ENCODE peak calls at places on chromosomes 4 and X, in four cellular contexts. One of them, this sample, is unnamed.
A peak's percentile ranks its signal among the peaks of the same experiment; 100 is the strongest.

GRCh38 chrX:138485767-138486166 is 225.8 kb downstream of the FGF13 start:
- DNase-seq in sigmoid colon: no peak
- DNase-seq in OCI-LY7: no peak
- DNase-seq in mammary epithelial cell: no peak
- DNase-seq in this sample: no peak

GRCh38 chrX:9515464-9515863 is 50.6 kb downstream of the TBL1X start:
- DNase-seq in sigmoid colon: no peak
- DNase-seq in OCI-LY7: no peak
- DNase-seq in mammary epithelial cell: no peak
- DNase-seq in this sample: no peak

GRCh38 chr4:183729430-183730328 is 70.6 kb downstream of the TRAPPC11 start:
- DNase-seq in sigmoid colon: no peak
- DNase-seq in OCI-LY7: no peak
- DNase-seq in mammary epithelial cell: peak; percentile 97
- DNase-seq in this sample: peak; percentile 79

GRCh38 chr4:3652586-3652985 is 113.6 kb upstream of the ADRA2C start:
- DNase-seq in sigmoid colon: no peak
- DNase-seq in OCI-LY7: no peak
- DNase-seq in mammary epithelial cell: no peak
- DNase-seq in this sample: no peak

GRCh38 chrX:106894392-106894909 is 8.7 kb downstream of the RIPPLY1 start:
- DNase-seq in sigmoid colon: peak; percentile 78
- DNase-seq in OCI-LY7: peak; percentile 43
- DNase-seq in mammary epithelial cell: peak; percentile 63
- DNase-seq in this sample: no peak

GRCh38 chr4:151629097-151629783 is 131.6 kb downstream of the GATB start:
- DNase-seq in sigmoid colon: no peak
- DNase-seq in OCI-LY7: no peak
- DNase-seq in mammary epithelial cell: no peak
- DNase-seq in this sample: no peak

GRCh38 chr4:73979407-73979806 is 2.4 kb downstream of the PF4 start:
- DNase-seq in sigmoid colon: no peak
- DNase-seq in OCI-LY7: no peak
- DNase-seq in mammary epithelial cell: no peak
- DNase-seq in this sample: no peak

GRCh38 chrX:39675619-39676018 is 422.1 kb downstream of the BCOR start:
- DNase-seq in sigmoid colon: peak; percentile 91
- DNase-seq in OCI-LY7: no peak
- DNase-seq in mammary epithelial cell: peak; percentile 3
- DNase-seq in this sample: no peak

GRCh38 chrX:8036914-8037313 is 109.7 kb upstream of the PNPLA4 start:
- DNase-seq in sigmoid colon: no peak
- DNase-seq in OCI-LY7: no peak
- DNase-seq in mammary epithelial cell: no peak
- DNase-seq in this sample: no peak

GRCh38 chr4:13481569-13481968 is 2.6 kb downstream of the RAB28 start:
- DNase-seq in sigmoid colon: no peak
- DNase-seq in OCI-LY7: no peak
- DNase-seq in mammary epithelial cell: peak; percentile 58
- DNase-seq in this sample: no peak

GRCh38 chr4:73308286-73308685 is 49.7 kb upstream of the ANKRD17 start:
- DNase-seq in sigmoid colon: no peak
- DNase-seq in OCI-LY7: peak; percentile 34
- DNase-seq in mammary epithelial cell: peak; percentile 15
- DNase-seq in this sample: no peak

GRCh38 chr4:63901311-63901710 is 507.9 kb downstream of the TECRL start:
- DNase-seq in sigmoid colon: no peak
- DNase-seq in OCI-LY7: no peak
- DNase-seq in mammary epithelial cell: no peak
- DNase-seq in this sample: no peak

GRCh38 chr4:55793479-55793878 is 26.1 kb upstream of the EXOC1L start:
- DNase-seq in sigmoid colon: no peak
- DNase-seq in OCI-LY7: no peak
- DNase-seq in mammary epithelial cell: no peak
- DNase-seq in this sample: no peak

GRCh38 chr4:99651370-99651769 is 6.3 kb downstream of the C4orf54 start:
- DNase-seq in sigmoid colon: no peak
- DNase-seq in OCI-LY7: no peak
- DNase-seq in mammary epithelial cell: no peak
- DNase-seq in this sample: no peak

GRCh38 chrX:49842603-49843002 is 13.5 kb downstream of the PAGE4 start:
- DNase-seq in sigmoid colon: no peak
- DNase-seq in OCI-LY7: no peak
- DNase-seq in mammary epithelial cell: no peak
- DNase-seq in this sample: no peak

GRCh38 chr4:93658443-93658842 is 170.1 kb upstream of the ATOH1 start:
- DNase-seq in sigmoid colon: no peak
- DNase-seq in OCI-LY7: no peak
- DNase-seq in mammary epithelial cell: no peak
- DNase-seq in this sample: no peak

GRCh38 chrX:69179380-69179911 is 14.2 kb upstream of the PJA1 start:
- DNase-seq in sigmoid colon: no peak
- DNase-seq in OCI-LY7: no peak
- DNase-seq in mammary epithelial cell: no peak
- DNase-seq in this sample: no peak

GRCh38 chrX:37684426-37684825 is 1.2 kb upstream of the XK start:
- DNase-seq in sigmoid colon: no peak
- DNase-seq in OCI-LY7: no peak
- DNase-seq in mammary epithelial cell: no peak
- DNase-seq in this sample: no peak

GRCh38 chr4:89284828-89285227 is 22.8 kb downstream of the GPRIN3 start:
- DNase-seq in sigmoid colon: no peak
- DNase-seq in OCI-LY7: no peak
- DNase-seq in mammary epithelial cell: no peak
- DNase-seq in this sample: no peak

GRCh38 chr4:125187621-125188176 is 127.1 kb upstream of the FAT4 start:
- DNase-seq in sigmoid colon: no peak
- DNase-seq in OCI-LY7: no peak
- DNase-seq in mammary epithelial cell: peak; percentile 77
- DNase-seq in this sample: peak; percentile 48
- H3K27ac ChIP-seq in sigmoid colon: no peak overlapping the region
- H3K27ac ChIP-seq in OCI-LY7: no peak overlapping the region
- H3K27ac ChIP-seq in mammary epithelial cell: peak overlapping the region; percentile 72
- H3K27ac ChIP-seq in this sample: peak overlapping the region; percentile 97

DNA sequence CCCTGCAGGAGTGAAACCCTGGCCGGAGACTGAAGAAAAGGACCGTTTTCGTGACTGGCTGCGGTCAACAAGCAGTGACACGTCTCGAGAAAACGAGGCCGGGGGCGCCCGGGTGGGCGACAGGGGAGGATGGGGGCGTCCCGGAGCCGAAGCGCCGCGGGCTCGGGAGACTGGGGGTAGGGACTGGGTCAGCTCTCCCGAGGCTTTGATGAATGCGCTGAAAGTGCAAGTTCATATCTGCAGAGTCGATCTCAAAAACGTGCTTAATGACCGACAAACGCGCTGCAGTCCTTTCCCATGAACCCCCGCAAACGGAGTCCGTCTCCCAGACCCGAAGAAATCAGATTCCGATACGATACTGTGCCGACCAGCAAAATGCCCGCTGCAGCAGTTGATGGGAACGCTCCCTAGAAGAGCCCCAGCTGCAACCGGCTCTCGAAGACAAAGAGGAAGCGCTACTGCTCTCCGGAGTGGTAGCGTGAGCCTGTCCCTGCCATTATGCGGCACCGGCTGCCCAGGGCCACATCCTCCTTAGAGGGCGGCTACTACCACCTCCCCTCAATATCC is 806 bp upstream of the CD99L2 start:
- DNase-seq in sigmoid colon: peak; percentile 68
- DNase-seq in OCI-LY7: peak; percentile 71
- DNase-seq in mammary epithelial cell: peak; percentile 14
- DNase-seq in this sample: no peak
- H3K27ac ChIP-seq in sigmoid colon: peak overlapping the region; percentile 81
- H3K27ac ChIP-seq in OCI-LY7: peak overlapping the region; percentile 11
- H3K27ac ChIP-seq in mammary epithelial cell: peak overlapping the region; percentile 58
- H3K27ac ChIP-seq in this sample: peak overlapping the region; percentile 30

DNA sequence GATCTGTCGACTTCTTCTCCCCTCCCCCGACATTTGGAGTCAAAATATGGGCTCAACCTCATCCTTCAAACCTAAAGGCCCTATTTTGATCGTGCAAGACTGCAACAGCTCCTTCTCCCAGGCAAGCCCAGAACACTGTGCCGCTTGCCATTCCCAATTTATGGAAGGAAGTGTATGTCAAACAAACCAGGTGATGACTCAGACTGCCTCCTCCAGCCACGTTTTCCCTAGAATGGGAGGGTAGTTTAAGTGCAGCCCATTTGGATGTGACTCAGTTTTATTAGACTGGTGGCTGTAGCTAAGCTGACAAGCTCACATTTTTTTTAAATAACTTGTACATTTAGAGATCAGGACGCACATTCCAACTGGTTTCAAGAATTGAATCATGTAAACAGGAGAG is 570.4 kb upstream of the DIPK2B start:
- DNase-seq in sigmoid colon: peak; percentile 77
- DNase-seq in OCI-LY7: no peak
- DNase-seq in mammary epithelial cell: peak; percentile 93
- DNase-seq in this sample: no peak
- H3K27ac ChIP-seq in sigmoid colon: peak overlapping the region; percentile 76
- H3K27ac ChIP-seq in OCI-LY7: no peak overlapping the region
- H3K27ac ChIP-seq in mammary epithelial cell: peak overlapping the region; percentile 98
- H3K27ac ChIP-seq in this sample: peak overlapping the region; percentile 96

GRCh38 chrX:101657495-101657894 is 2.2 kb downstream of the ARMCX2 start:
- DNase-seq in sigmoid colon: no peak
- DNase-seq in OCI-LY7: no peak
- DNase-seq in mammary epithelial cell: no peak
- DNase-seq in this sample: no peak
- H3K27ac ChIP-seq in sigmoid colon: no peak overlapping the region
- H3K27ac ChIP-seq in OCI-LY7: no peak overlapping the region
- H3K27ac ChIP-seq in mammary epithelial cell: no peak overlapping the region
- H3K27ac ChIP-seq in this sample: no peak overlapping the region

GRCh38 chr4:175998782-175999181 is 66.9 kb upstream of the WDR17 start:
- DNase-seq in sigmoid colon: no peak
- DNase-seq in OCI-LY7: peak; percentile 16
- DNase-seq in mammary epithelial cell: peak; percentile 41
- DNase-seq in this sample: no peak

GRCh38 chr4:175999944-176000343 is 65.7 kb upstream of the WDR17 start:
- DNase-seq in sigmoid colon: no peak
- DNase-seq in OCI-LY7: no peak
- DNase-seq in mammary epithelial cell: no peak
- DNase-seq in this sample: no peak

GRCh38 chr4:175997291-175997690 is 68.3 kb upstream of the WDR17 start:
- DNase-seq in sigmoid colon: no peak
- DNase-seq in OCI-LY7: no peak
- DNase-seq in mammary epithelial cell: no peak
- DNase-seq in this sample: no peak

GRCh38 chr4:176002007-176002623 is 63.5 kb upstream of the WDR17 start:
- DNase-seq in sigmoid colon: peak; percentile 74
- DNase-seq in OCI-LY7: peak; percentile 80
- DNase-seq in mammary epithelial cell: no peak
- DNase-seq in this sample: no peak

GRCh38 chr4:176001171-176002006 is 64.3 kb upstream of the WDR17 start:
- DNase-seq in sigmoid colon: peak; percentile 87
- DNase-seq in OCI-LY7: no peak
- DNase-seq in mammary epithelial cell: no peak
- DNase-seq in this sample: no peak
- H3K27ac ChIP-seq in sigmoid colon: peak overlapping the region; percentile 85
- H3K27ac ChIP-seq in OCI-LY7: no peak overlapping the region
- H3K27ac ChIP-seq in mammary epithelial cell: no peak overlapping the region
- H3K27ac ChIP-seq in this sample: no peak overlapping the region

GRCh38 chr4:184746532-184746870 is 12.6 kb upstream of the CENPU start:
- DNase-seq in sigmoid colon: peak; percentile 88
- DNase-seq in OCI-LY7: no peak
- DNase-seq in mammary epithelial cell: peak; percentile 84
- DNase-seq in this sample: no peak

GRCh38 chr4:184747034-184747830 is 13.3 kb upstream of the CENPU start:
- DNase-seq in sigmoid colon: no peak
- DNase-seq in OCI-LY7: no peak
- DNase-seq in mammary epithelial cell: peak; percentile 53
- DNase-seq in this sample: no peak

GRCh38 chr4:184745747-184746531 is 12.0 kb upstream of the CENPU start:
- DNase-seq in sigmoid colon: peak; percentile 89
- DNase-seq in OCI-LY7: peak; percentile 83
- DNase-seq in mammary epithelial cell: peak; percentile 71
- DNase-seq in this sample: no peak

GRCh38 chr4:184750926-184751584 is 17.2 kb upstream of the CENPU start:
- DNase-seq in sigmoid colon: no peak
- DNase-seq in OCI-LY7: no peak
- DNase-seq in mammary epithelial cell: no peak
- DNase-seq in this sample: no peak

DNA sequence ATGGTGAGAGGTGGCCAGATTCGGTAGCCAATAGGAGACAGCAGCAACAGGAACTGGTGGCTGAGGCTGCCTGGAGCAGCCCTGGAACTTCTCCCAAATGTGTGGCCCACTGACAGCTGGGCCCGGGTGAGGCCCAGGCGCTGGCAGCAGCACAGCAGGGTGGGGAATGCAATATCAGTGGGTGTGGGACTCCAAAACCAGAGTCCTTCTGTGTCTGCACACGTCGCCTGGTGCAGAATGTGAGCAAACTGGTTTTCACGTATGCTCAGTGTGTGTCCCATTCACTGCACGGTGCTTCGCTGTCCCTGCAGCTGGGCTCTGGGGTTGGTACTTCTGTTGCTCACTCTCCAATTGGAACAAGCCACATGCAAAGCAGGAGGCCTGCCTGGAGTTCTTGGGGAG is 14.4 kb upstream of the CENPU start:
- DNase-seq in sigmoid colon: no peak
- DNase-seq in OCI-LY7: no peak
- DNase-seq in mammary epithelial cell: peak; percentile 79
- DNase-seq in this sample: peak; percentile 92
- H3K27ac ChIP-seq in sigmoid colon: no peak overlapping the region
- H3K27ac ChIP-seq in OCI-LY7: no peak overlapping the region
- H3K27ac ChIP-seq in mammary epithelial cell: peak overlapping the region; percentile 64
- H3K27ac ChIP-seq in this sample: peak overlapping the region; percentile 84

DNA sequence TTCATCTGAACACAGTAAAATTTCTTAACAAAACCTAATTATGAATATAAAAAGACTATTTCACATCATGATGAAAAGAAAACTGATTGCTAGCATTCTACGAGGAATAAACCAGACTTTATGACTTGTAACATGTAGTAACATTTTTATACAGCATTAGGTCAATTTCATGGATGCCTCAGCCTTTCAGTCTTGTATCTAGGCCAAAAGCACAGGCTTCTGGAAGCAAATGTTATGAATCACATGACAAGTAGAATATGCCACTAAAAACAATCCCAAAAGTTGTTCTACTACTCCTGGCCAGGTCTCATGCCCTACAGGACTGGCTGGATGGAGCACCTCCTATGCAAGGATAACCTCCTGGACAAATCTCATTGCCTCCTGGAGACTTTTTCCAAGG is 101.2 kb downstream of the ARHGAP6 start:
- DNase-seq in sigmoid colon: no peak
- DNase-seq in OCI-LY7: no peak
- DNase-seq in mammary epithelial cell: no peak
- DNase-seq in this sample: no peak
- H3K27ac ChIP-seq in sigmoid colon: no peak overlapping the region
- H3K27ac ChIP-seq in OCI-LY7: no peak overlapping the region
- H3K27ac ChIP-seq in mammary epithelial cell: no peak overlapping the region
- H3K27ac ChIP-seq in this sample: no peak overlapping the region

GRCh38 chrX:45506149-45506768 is 305.6 kb upstream of the DIPK2B start:
- DNase-seq in sigmoid colon: no peak
- DNase-seq in OCI-LY7: no peak
- DNase-seq in mammary epithelial cell: no peak
- DNase-seq in this sample: no peak
- H3K27ac ChIP-seq in sigmoid colon: peak overlapping the region; percentile 68
- H3K27ac ChIP-seq in OCI-LY7: no peak overlapping the region
- H3K27ac ChIP-seq in mammary epithelial cell: peak overlapping the region; percentile 92
- H3K27ac ChIP-seq in this sample: peak overlapping the region; percentile 84

GRCh38 chr4:182144621-182145359 is 98.4 kb upstream of the TENM3 start:
- DNase-seq in sigmoid colon: no peak
- DNase-seq in OCI-LY7: no peak
- DNase-seq in mammary epithelial cell: peak; percentile 29
- DNase-seq in this sample: no peak
- H3K27ac ChIP-seq in sigmoid colon: peak overlapping the region; percentile 62
- H3K27ac ChIP-seq in OCI-LY7: no peak overlapping the region
- H3K27ac ChIP-seq in mammary epithelial cell: peak overlapping the region; percentile 88
- H3K27ac ChIP-seq in this sample: peak overlapping the region; percentile 35